ENCODE peak calls at places on chromosomes 6 and 20, in nine cellular contexts. B, T, U, Y, Q, X, D, O and A are unnamed samples. For H3K9me3, the result is how much of the 10 kb centered on the place peaks cover.

GRCh38 chr6:2305951-2306350 is 60.5 kb upstream of the GMDS start:
- DNase-seq in Y (no peak), O (no peak), X (no peak), Q (no peak), B (no peak), T (no peak), U (no peak), D (no peak), A (no peak)

GRCh38 chr6:157063176-157063934 is 260.0 kb downstream of the TMEM242 start:
- DNase-seq in B (no peak), T (no peak), X (no peak), O (no peak), Y (no peak), Q (no peak), D (no peak), U (no peak), A (no peak)

GRCh38 chr6:165847407-165848098 is 184.5 kb upstream of the PDE10A start:
- DNase-seq in X (no peak), U (no peak), D (no peak), B (no peak), O (no peak), Y (peak), T (no peak), Q (peak), A (no peak)

GRCh38 chr6:127191716-127192115 is 73.2 kb downstream of the RSPO3 start:
- DNase-seq in D (no peak), X (no peak), B (no peak), Q (no peak), O (no peak), T (no peak), Y (no peak), U (no peak), A (no peak)

GRCh38 chr6:42313941-42314570 is 96.4 kb upstream of the MRPS10 start:
- DNase-seq in X (no peak), Q (no peak), O (no peak), T (no peak), B (no peak), Y (no peak), U (no peak), D (peak), A (no peak)

GRCh38 chr6:14348389-14348788 is 230.8 kb downstream of the CD83 start:
- DNase-seq in Q (no peak), T (no peak), O (no peak), U (no peak), X (no peak), Y (no peak), B (no peak), D (no peak), A (no peak)

GRCh38 chr6:150866147-150867073 is 908 bp downstream of the MTHFD1L start:
- DNase-seq in X (peak), Y (peak), D (peak), B (peak), Q (peak), O (peak), U (peak), T (peak), A (peak)

GRCh38 chr6:92479821-92480220 is 939.5 kb downstream of the EPHA7 start:
- DNase-seq in D (no peak), Y (no peak), T (no peak), O (no peak), Q (no peak), B (no peak), U (no peak), X (no peak), A (no peak)

GRCh38 chr6:111523484-111524166 is 40.6 kb upstream of the REV3L start:
- DNase-seq in O (no peak), X (no peak), Q (no peak), B (no peak), Y (no peak), D (no peak), U (no peak), T (no peak), A (no peak)

DNA sequence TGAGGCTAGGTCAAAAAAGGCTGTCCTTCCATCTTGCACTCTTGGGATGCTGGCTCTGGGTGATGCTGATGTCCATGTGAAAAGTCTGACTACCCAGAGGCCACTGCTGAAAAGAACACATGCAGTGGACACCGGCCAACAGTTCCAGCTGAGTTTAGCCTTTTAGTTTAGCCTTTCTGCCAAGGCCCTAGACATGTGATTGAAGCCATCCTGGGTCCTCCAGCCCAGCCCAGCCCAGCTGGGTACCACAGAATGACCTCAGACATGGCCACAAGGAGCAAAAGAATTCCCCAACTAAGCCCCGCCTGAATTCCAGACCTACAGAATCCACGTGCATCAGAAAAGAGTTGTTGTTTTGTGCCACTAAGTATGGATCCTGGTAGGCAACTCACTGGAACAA is 17.4 kb downstream of the PIGT start:
- DNase-seq in D (peak), T (no peak), O (peak), U (peak), Q (peak), B (no peak), X (peak), Y (peak), A (no peak)
- H3K27ac ChIP-seq in D (peak), T (no peak), O (no peak), U (no peak), Q (no peak), B (peak), X (peak), Y (peak), A (no peak)

DNA sequence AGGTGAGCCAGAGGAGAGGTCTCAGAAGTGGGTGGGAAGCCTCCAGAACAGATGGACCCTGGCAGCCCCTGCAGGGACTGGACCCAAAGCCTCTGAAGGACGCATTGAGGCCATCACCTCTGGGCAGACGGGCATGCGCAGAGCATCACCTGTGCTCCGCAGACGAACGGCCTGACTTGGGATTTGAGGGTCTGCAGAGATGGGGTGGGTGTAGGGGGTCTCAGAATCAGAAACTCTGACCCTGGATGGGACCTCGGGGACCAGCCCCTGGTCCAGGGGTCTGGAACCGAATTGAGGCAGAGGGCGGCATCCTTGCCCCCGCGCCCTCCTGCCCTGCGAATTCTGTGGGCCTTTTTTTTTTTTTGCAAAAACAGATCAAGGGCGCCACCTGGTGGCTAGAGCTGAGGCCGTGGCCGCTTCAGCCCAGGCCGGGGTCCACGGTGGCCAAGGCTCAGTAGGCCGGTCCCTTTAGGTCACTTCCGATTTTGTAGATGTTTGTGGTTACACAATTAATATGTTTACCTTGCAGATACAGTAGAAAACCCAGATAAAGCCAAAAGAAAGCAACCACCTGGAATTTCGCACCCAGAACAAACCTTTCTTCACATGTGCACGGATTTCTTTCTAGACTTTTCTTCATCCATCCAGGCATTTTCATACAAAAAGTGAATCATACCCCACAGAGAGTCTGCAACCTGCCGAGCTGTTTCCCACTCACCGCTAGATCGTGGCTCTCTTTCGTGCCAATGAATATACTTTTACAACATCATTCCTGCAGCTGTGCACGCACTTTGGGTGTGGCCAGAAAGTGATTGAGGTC is 25.9 kb downstream of the ZBP1 start:
- DNase-seq in Y (no peak), X (no peak), Q (peak), T (peak), U (peak), B (peak), O (peak), D (no peak), A (peak)
- H3K9me3 ChIP-seq in Y (under half), X (under half), Q (under half), T (under half), U (under half), B (under half), O (under half), D (under half), A (under half)

DNA sequence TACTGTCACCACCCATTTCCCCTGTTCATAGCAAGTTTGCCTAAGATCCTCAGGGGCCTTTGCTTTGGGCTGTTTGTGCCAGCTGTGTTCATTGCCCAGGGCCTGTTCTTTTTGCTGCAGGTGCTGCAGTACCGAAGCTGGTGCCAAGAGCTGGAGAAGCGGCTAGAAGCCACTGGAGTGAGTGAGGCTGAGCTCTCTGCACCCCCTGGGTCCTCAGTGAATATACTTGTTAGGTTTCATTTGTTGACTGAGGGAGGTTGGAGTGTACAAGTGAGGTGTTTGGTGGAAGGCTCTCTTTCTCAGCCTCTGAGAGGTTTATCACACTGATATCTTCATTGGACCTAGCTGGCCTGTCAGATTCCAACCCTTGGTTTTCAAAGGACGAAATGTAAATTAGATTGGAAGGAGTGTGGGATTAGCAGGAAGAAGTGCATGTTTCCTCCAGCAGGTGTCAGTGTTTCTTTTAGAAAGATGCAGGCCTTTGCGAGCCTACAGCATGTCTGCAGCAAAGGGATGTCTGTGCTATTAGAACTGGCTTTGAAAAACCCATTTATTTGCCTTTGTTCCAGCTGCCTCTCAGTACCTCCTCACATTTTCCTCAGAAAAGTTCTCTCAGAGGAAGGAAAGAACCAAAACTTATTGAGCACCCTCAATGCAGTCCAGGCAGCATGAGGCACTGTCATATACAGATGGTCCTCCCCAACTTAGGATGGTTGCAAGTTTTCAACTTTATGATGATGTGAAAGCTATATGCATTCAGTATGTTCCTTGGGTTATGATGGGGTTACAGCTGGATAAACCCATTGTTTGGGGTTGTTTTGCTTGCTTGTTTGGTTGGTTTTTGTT is 8.3 kb downstream of the CEP250 start:
- DNase-seq in Q (peak), T (no peak), X (no peak), D (peak), Y (no peak), O (peak), U (no peak), B (no peak), A (no peak)
- H3K27ac ChIP-seq in Q (no peak), T (no peak), X (no peak), D (peak), Y (no peak), O (no peak), U (no peak), B (no peak), A (no peak)

GRCh38 chr6:168164462-168165061 is 85.5 kb upstream of the FRMD1 start:
- DNase-seq in D (no peak), Y (no peak), B (no peak), O (no peak), U (no peak), X (no peak), Q (no peak), T (no peak), A (no peak)

GRCh38 chr6:168165373-168165772 is 86.4 kb upstream of the FRMD1 start:
- DNase-seq in Q (no peak), D (no peak), U (no peak), X (no peak), B (no peak), T (no peak), Y (no peak), O (peak), A (no peak)

GRCh38 chr6:168166627-168167026 is 87.6 kb upstream of the FRMD1 start:
- DNase-seq in U (no peak), X (no peak), D (no peak), T (no peak), Y (no peak), B (no peak), Q (no peak), O (no peak), A (no peak)

GRCh38 chr6:168167431-168168315 is 88.7 kb upstream of the FRMD1 start:
- DNase-seq in U (no peak), Q (no peak), B (no peak), D (no peak), X (peak), T (no peak), O (no peak), Y (no peak), A (no peak)

GRCh38 chr6:168165891-168166290 is 86.9 kb upstream of the FRMD1 start:
- DNase-seq in X (no peak), T (no peak), B (no peak), O (no peak), U (no peak), Q (no peak), D (no peak), Y (no peak), A (no peak)
- H3K9me3 ChIP-seq in X (under half), T (under half), B (under half), O (under half), U (under half), Q (under half), D (under half), Y (under half), A (under half)

GRCh38 chr20:5173763-5174162 is 47.0 kb downstream of the CDS2 start:
- DNase-seq in Y (no peak), Q (no peak), D (no peak), T (no peak), U (no peak), B (no peak), X (no peak), O (no peak), A (no peak)

GRCh38 chr20:5171790-5172164 is 45.0 kb downstream of the CDS2 start:
- DNase-seq in D (no peak), O (no peak), X (no peak), Y (no peak), B (no peak), Q (no peak), U (no peak), T (no peak), A (no peak)

GRCh38 chr20:5171074-5171789 is 44.4 kb downstream of the CDS2 start:
- DNase-seq in O (peak), X (no peak), B (peak), Y (peak), T (no peak), D (no peak), U (peak), Q (peak), A (no peak)

GRCh38 chr20:5172903-5173463 is 46.2 kb downstream of the CDS2 start:
- DNase-seq in D (no peak), U (no peak), X (no peak), Q (no peak), O (no peak), Y (no peak), B (no peak), T (no peak), A (no peak)

GRCh38 chr20:5172167-5172586 is 45.4 kb downstream of the CDS2 start:
- DNase-seq in U (no peak), B (no peak), O (no peak), T (no peak), D (no peak), X (no peak), Y (no peak), Q (no peak), A (no peak)
- H3K27ac ChIP-seq in U (peak), B (no peak), O (peak), T (no peak), D (no peak), X (peak), Y (peak), Q (no peak), A (no peak)

GRCh38 chr6:358847-359246 is 32.7 kb upstream of the IRF4 start:
- DNase-seq in X (no peak), U (no peak), T (no peak), B (no peak), Y (no peak), D (no peak), Q (no peak), O (no peak), A (peak)
- H3K9me3 ChIP-seq in X (under half), U (under half), T (under half), B (under half), Y (under half), D (half or more), Q (under half), O (under half), A (under half)